ENCODE peak calls at places on chromosomes 4 and X, in seven cellular contexts. C is foreskin fibroblast, D is activated T-cell treated with anti-CD3 and anti-CD28 coated beads for 1 hour, F is OCI-LY7, H is H4, L is T-helper 2 cell, E is H7. Z is an unnamed sample.

GRCh38 chr4:993111-994029 is at the start of gene SLC26A1:
- DNase-seq in C (no peak), D (no peak), F (no peak), H (no peak), L (no peak), E (no peak), Z (no peak)

GRCh38 chr4:65370709-65371108 is 299.6 kb downstream of the EPHA5 start:
- DNase-seq in C (no peak), D (no peak), F (no peak), H (no peak), L (no peak), E (no peak), Z (no peak)

GRCh38 chrX:107823456-107823855 is 2.2 kb upstream of the MID2 start:
- DNase-seq in C (peak), D (no peak), F (no peak), H (peak), L (no peak), E (no peak), Z (no peak)

GRCh38 chr4:148152868-148153630 is 289.2 kb downstream of the NR3C2 start:
- DNase-seq in C (no peak), D (no peak), F (no peak), H (no peak), L (no peak), E (no peak), Z (no peak)

GRCh38 chr4:121726642-121727268 is 30.0 kb upstream of the ANXA5 start:
- DNase-seq in C (peak), D (no peak), F (peak), H (peak), L (no peak), E (no peak), Z (peak)

GRCh38 chr4:184371390-184371787 is 103.0 kb downstream of the IRF2 start:
- DNase-seq in C (no peak), D (no peak), F (no peak), H (no peak), L (no peak), E (no peak), Z (no peak)

GRCh38 chrX:3950373-3950772 is 236.9 kb upstream of the PRKX start:
- DNase-seq in C (no peak), D (no peak), F (no peak), H (no peak), L (no peak), E (no peak), Z (no peak)

GRCh38 chr4:78542373-78542772 is 9.2 kb upstream of the ANXA3 start:
- DNase-seq in C (peak), D (no peak), F (no peak), H (no peak), L (no peak), E (no peak), Z (no peak)

GRCh38 chrX:83759872-83760271 is 101.1 kb upstream of the CYLC1 start:
- DNase-seq in C (no peak), D (no peak), F (peak), H (no peak), L (no peak), E (peak), Z (peak)

GRCh38 chrX:148771440-148771839 is 271.0 kb downstream of the AFF2 start:
- DNase-seq in C (no peak), D (no peak), F (no peak), H (no peak), L (no peak), E (no peak), Z (no peak)

GRCh38 chrX:23317799-23318724 is 16.6 kb upstream of the PTCHD1 start:
- DNase-seq in C (no peak), D (no peak), F (peak), H (peak), L (no peak), E (peak), Z (peak)

GRCh38 chrX:41781500-41781899 is 57.5 kb downstream of the GPR82 start:
- DNase-seq in C (peak), D (no peak), F (peak), H (peak), L (no peak), E (peak), Z (peak)

GRCh38 chr4:154732669-154733068 is 11.1 kb upstream of the LRAT start:
- DNase-seq in C (no peak), D (no peak), F (no peak), H (no peak), L (no peak), E (no peak), Z (no peak)

GRCh38 chrX:13120017-13120416 is 75.6 kb upstream of the FAM9C start:
- DNase-seq in C (no peak), D (no peak), F (no peak), H (no peak), L (no peak), E (no peak), Z (no peak)

GRCh38 chrX:27915617-27916016 is 65.6 kb downstream of the DCAF8L1 start:
- DNase-seq in C (peak), D (no peak), F (no peak), H (no peak), L (no peak), E (no peak), Z (no peak)

Z was measured in MM.1S.